ENCODE peak calls at places on chromosomes 5 and 9, in six cellular contexts. M is upper lobe of left lung, N is uterus, C is left cardiac atrium, W is fibroblast of the aortic adventitia, D is T-helper 1 cell. Y is an unnamed sample.

GRCh38 chr9:15722888-15723287 is 170.0 kb downstream of the CCDC171 start:
- DNase-seq in M (no peak), N (no peak), C (no peak), W (peak; percentile 35), D (no peak), Y (no peak)

GRCh38 chr5:77832938-77833337 is 56.8 kb upstream of the TBCA start:
- DNase-seq in M (no peak), N (no peak), C (no peak), W (no peak), D (no peak), Y (no peak)

GRCh38 chr5:149881874-149882273 is 62.7 kb downstream of the PDE6A start:
- DNase-seq in M (no peak), N (no peak), C (no peak), W (no peak), D (no peak), Y (no peak)

GRCh38 chr5:170612256-170612656 is 108.4 kb downstream of the KCNIP1 start:
- DNase-seq in M (no peak), N (no peak), C (no peak), W (no peak), D (no peak), Y (no peak)

GRCh38 chr9:96398582-96399334 is 15.2 kb upstream of the SLC35D2 start:
- DNase-seq in M (no peak), N (no peak), C (no peak), W (no peak), D (no peak), Y (no peak)

GRCh38 chr5:92332039-92332438 is 948.9 kb upstream of the ARRDC3 start:
- DNase-seq in M (no peak), N (no peak), C (no peak), W (peak; percentile 20), D (no peak), Y (no peak)

GRCh38 chr9:81526587-81526986 is 162.8 kb downstream of the TLE1 start:
- DNase-seq in M (no peak), N (no peak), C (no peak), W (peak; percentile 54), D (no peak), Y (no peak)

GRCh38 chr9:97954550-97954989 is 16.6 kb upstream of the HEMGN start:
- DNase-seq in M (no peak), N (no peak), C (no peak), W (peak; percentile 9), D (peak; percentile 65), Y (no peak)

GRCh38 chr5:150105898-150106615 is 19.7 kb upstream of the CSF1R start:
- DNase-seq in M (peak; percentile 12), N (no peak), C (no peak), W (no peak), D (no peak), Y (peak; percentile 44)

GRCh38 chr5:137696481-137696880 is 39.4 kb downstream of the KLHL3 start:
- DNase-seq in M (no peak), N (no peak), C (no peak), W (no peak), D (peak; percentile 44), Y (no peak)

GRCh38 chr5:33576726-33577620 is 136.2 kb downstream of the TARS1 start:
- DNase-seq in M (no peak), N (no peak), C (no peak), W (no peak), D (no peak), Y (no peak)

GRCh38 chr5:167255931-167256330 is 1035.5 kb upstream of the WWC1 start:
- DNase-seq in M (no peak), N (no peak), C (no peak), W (no peak), D (no peak), Y (no peak)

GRCh38 chr5:65062684-65063083 is 294.0 kb downstream of the CWC27 start:
- DNase-seq in M (no peak), N (peak; percentile 77), C (peak; percentile 49), W (peak; percentile 99), D (no peak), Y (peak; percentile 52)

GRCh38 chr9:135456436-135457104 is 23.0 kb upstream of the PPP1R26 start:
- DNase-seq in M (no peak), N (no peak), C (no peak), W (no peak), D (no peak), Y (no peak)

GRCh38 chr9:5510360-5510931 is at the start of gene PDCD1LG2:
- DNase-seq in M (no peak), N (no peak), C (no peak), W (peak; percentile 87), D (peak; percentile 78), Y (no peak)

GRCh38 chr9:134039386-134040175 is 14.3 kb downstream of the BRD3OS start:
- DNase-seq in M (peak; percentile 60), N (no peak), C (peak; percentile 15), W (no peak), D (no peak), Y (no peak)